ENCODE peak calls at places on chromosomes 1 and 21, in ten cellular contexts. Q is fibroblast of lung, C is cardiac muscle cell, E is body of pancreas, G is upper lobe of right lung, J is tibial nerve, U is BE2C, N is IMR-90, F is brain microvascular endothelial cell, V is esophagus muscularis mucosa. R is an unnamed sample.

GRCh38 chr1:166905930-166906329 is 29.9 kb upstream of the TADA1 start:
- DNase-seq in Q (peak), C (peak), E (no peak), G (no peak), J (no peak), U (no peak), N (peak), F (peak), V (no peak), R (no peak)

GRCh38 chr1:7991504-7992440 is 30.3 kb downstream of the PARK7 start:
- DNase-seq in Q (no peak), C (no peak), E (no peak), G (no peak), J (no peak), U (no peak), N (peak), F (no peak), V (no peak), R (no peak)

GRCh38 chr1:183567584-183567983 is 22.7 kb downstream of the NCF2 start:
- DNase-seq in Q (peak), C (peak), E (peak), G (peak), J (no peak), U (no peak), N (peak), F (no peak), V (no peak), R (no peak)

GRCh38 chr1:42319871-42320484 is 15.1 kb downstream of the FOXJ3 start:
- DNase-seq in Q (no peak), C (no peak), E (no peak), G (no peak), J (no peak), U (no peak), N (no peak), F (no peak), V (no peak), R (no peak)

GRCh38 chr1:220235462-220235861 is 36.8 kb downstream of the RAB3GAP2 start:
- DNase-seq in Q (no peak), C (no peak), E (no peak), G (no peak), J (no peak), U (no peak), N (peak), F (no peak), V (no peak), R (no peak)

GRCh38 chr21:36504067-36505058 is 24.4 kb upstream of the CLDN14 start:
- DNase-seq in Q (peak), C (peak), E (peak), G (no peak), J (no peak), U (peak), N (peak), F (peak), V (no peak), R (no peak)

GRCh38 chr1:178541829-178542553 is 29.1 kb downstream of the TEX35 start:
- DNase-seq in Q (peak), C (peak), E (peak), G (peak), J (no peak), U (peak), N (no peak), F (no peak), V (no peak), R (no peak)

GRCh38 chr1:213693864-213694263 is 293.9 kb upstream of the PROX1 start:
- DNase-seq in Q (no peak), C (no peak), E (no peak), G (no peak), J (no peak), U (peak), N (no peak), F (no peak), V (no peak), R (no peak)

GRCh38 chr1:115056395-115056798 is 26.8 kb downstream of the TSHB start:
- DNase-seq in Q (peak), C (peak), E (no peak), G (no peak), J (no peak), U (no peak), N (peak), F (peak), V (no peak), R (no peak)

GRCh38 chr1:145708063-145708462 is 895 bp upstream of the PDZK1 start:
- DNase-seq in Q (peak), C (no peak), E (no peak), G (no peak), J (no peak), U (no peak), N (peak), F (no peak), V (no peak), R (no peak)

GRCh38 chr1:212525479-212526110 is 83.0 kb upstream of the ATF3 start:
- DNase-seq in Q (peak), C (no peak), E (no peak), G (no peak), J (no peak), U (no peak), N (peak), F (peak), V (no peak), R (no peak)

GRCh38 chr1:17676387-17677060 is 78.6 kb upstream of the ACTL8 start:
- DNase-seq in Q (no peak), C (no peak), E (no peak), G (no peak), J (no peak), U (no peak), N (no peak), F (no peak), V (no peak), R (no peak)

GRCh38 chr1:10251325-10252103 is 41.1 kb downstream of the KIF1B start:
- DNase-seq in Q (peak), C (peak), E (no peak), G (no peak), J (no peak), U (no peak), N (peak), F (peak), V (no peak), R (no peak)

GRCh38 chr1:10250663-10251062 is 40.3 kb downstream of the KIF1B start:
- DNase-seq in Q (no peak), C (no peak), E (no peak), G (no peak), J (no peak), U (no peak), N (no peak), F (no peak), V (no peak), R (no peak)

GRCh38 chr1:10253149-10253548 is 42.8 kb downstream of the KIF1B start:
- DNase-seq in Q (no peak), C (no peak), E (no peak), G (no peak), J (no peak), U (no peak), N (no peak), F (no peak), V (no peak), R (no peak)

GRCh38 chr1:10253755-10254154 is 43.4 kb downstream of the KIF1B start:
- DNase-seq in Q (peak), C (peak), E (peak), G (no peak), J (no peak), U (no peak), N (peak), F (peak), V (no peak), R (peak)

DNA sequence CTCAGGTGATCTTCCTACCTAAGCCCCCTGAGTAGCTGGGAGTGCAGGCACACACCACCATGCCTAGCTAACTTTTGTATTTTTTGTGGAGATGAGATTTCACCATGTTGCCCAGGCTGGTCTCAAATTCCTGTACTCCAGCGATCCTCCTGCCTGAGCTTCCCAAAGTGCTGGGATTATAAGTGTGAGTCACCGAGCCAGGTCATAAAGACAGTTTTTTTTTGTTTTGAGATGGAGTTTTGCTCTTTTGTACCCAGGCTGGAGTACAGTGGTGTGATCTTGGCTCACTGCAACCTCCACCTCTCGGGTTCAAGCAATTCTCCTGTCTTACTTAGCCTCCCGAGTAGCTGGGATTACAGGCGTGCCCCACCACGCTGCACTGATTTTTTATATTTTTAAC is 42.1 kb downstream of the KIF1B start:
- DNase-seq in Q (peak), C (peak), E (no peak), G (no peak), J (no peak), U (no peak), N (peak), F (peak), V (no peak), R (no peak)
- H3K4me3 ChIP-seq in Q (no peak), C (no peak), E (no peak), G (no peak), J (no peak), U (no peak), N (no peak), F (no peak), V (no peak), R (no peak)

GRCh38 chr1:37559080-37559479 is 2.3 kb downstream of the DNALI1 start:
- DNase-seq in Q (no peak), C (no peak), E (no peak), G (no peak), J (no peak), U (no peak), N (no peak), F (no peak), V (no peak), R (no peak)

GRCh38 chr1:37561096-37561793 is 4.5 kb downstream of the DNALI1 start:
- DNase-seq in Q (no peak), C (no peak), E (no peak), G (no peak), J (no peak), U (no peak), N (no peak), F (no peak), V (no peak), R (no peak)

GRCh38 chr1:37558411-37558810 is 1.7 kb downstream of the DNALI1 start:
- DNase-seq in Q (no peak), C (no peak), E (no peak), G (no peak), J (no peak), U (no peak), N (no peak), F (no peak), V (no peak), R (no peak)

GRCh38 chr1:37562984-37563383 is 6.2 kb downstream of the DNALI1 start:
- DNase-seq in Q (no peak), C (no peak), E (no peak), G (no peak), J (no peak), U (no peak), N (no peak), F (no peak), V (no peak), R (no peak)

DNA sequence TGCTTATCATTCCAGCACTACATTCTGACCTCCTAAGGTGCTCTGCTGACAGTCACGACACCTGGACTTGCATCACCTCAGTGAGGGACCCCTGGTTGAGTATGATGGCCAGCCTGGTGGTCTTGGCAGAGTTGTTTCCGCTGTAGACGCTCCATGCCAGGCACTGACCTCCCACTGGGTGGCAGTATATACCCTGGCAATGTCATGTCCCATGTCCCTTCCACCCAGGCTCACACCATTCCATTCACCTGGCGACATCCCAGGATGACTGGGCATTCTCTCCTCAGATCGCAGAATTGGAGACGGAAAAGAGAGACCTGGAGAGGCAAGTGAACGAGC is 5.0 kb downstream of the DNALI1 start:
- DNase-seq in Q (peak), C (peak), E (no peak), G (no peak), J (no peak), U (peak), N (peak), F (peak), V (no peak), R (no peak)
- TF ChIP-seq CTCF in Q (peak), C (peak), E (peak), G (peak), J (no peak), U (peak), N (peak), F (peak), V (peak), R (peak)

GRCh38 chr1:156419863-156420208 is 50.8 kb downstream of the RHBG start:
- DNase-seq in Q (no peak), C (no peak), E (no peak), G (no peak), J (no peak), U (peak), N (no peak), F (no peak), V (no peak), R (no peak)
- H3K4me3 ChIP-seq in Q (no peak), C (no peak), E (no peak), G (peak), J (no peak), U (no peak), N (no peak), F (no peak), V (peak), R (no peak)

GRCh38 chr1:208110296-208110695 is 133.9 kb downstream of the PLXNA2 start:
- DNase-seq in Q (no peak), C (no peak), E (no peak), G (no peak), J (no peak), U (no peak), N (no peak), F (no peak), V (no peak), R (no peak)

GRCh38 chr1:208111646-208112200 is 132.5 kb downstream of the PLXNA2 start:
- DNase-seq in Q (no peak), C (no peak), E (no peak), G (no peak), J (no peak), U (no peak), N (no peak), F (no peak), V (no peak), R (no peak)

GRCh38 chr1:208112380-208112779 is 131.8 kb downstream of the PLXNA2 start:
- DNase-seq in Q (no peak), C (no peak), E (no peak), G (no peak), J (no peak), U (no peak), N (no peak), F (no peak), V (no peak), R (no peak)

GRCh38 chr1:208115924-208116614 is 128.1 kb downstream of the PLXNA2 start:
- DNase-seq in Q (no peak), C (no peak), E (no peak), G (no peak), J (no peak), U (no peak), N (no peak), F (no peak), V (no peak), R (no peak)

DNA sequence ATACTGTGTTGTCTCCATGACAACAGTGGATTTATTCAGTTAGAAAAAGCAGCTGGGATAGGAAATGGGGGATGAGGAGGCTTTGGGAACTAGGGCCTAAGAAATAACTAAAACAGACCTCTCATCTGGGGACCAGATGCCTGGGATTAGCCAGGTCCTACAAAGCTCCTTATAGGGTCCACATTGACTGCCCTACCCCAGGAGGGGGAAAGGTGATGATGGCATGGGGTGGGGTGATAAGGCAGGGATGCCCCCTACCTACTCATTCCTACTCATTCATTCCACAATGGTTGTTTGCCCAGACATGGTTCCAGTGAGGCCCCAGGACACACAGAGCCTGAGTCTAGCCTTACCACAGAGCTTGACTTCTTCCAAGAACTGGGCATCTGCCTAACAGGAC is 131.1 kb downstream of the PLXNA2 start:
- DNase-seq in Q (no peak), C (no peak), E (no peak), G (no peak), J (no peak), U (no peak), N (no peak), F (no peak), V (no peak), R (no peak)
- TF ChIP-seq CTCF in Q (no peak), C (no peak), E (no peak), G (no peak), J (no peak), U (no peak), N (no peak), F (no peak), V (no peak), R (no peak)

GRCh38 chr1:244552336-244552735 is 91.3 kb downstream of the CATSPERE start:
- DNase-seq in Q (no peak), C (no peak), E (no peak), G (no peak), J (no peak), U (no peak), N (no peak), F (no peak), V (no peak), R (no peak)
- H3K4me3 ChIP-seq in Q (no peak), C (no peak), E (no peak), G (no peak), J (no peak), U (no peak), N (no peak), F (no peak), V (no peak), R (no peak)

GRCh38 chr1:217389895-217390294 is 241.0 kb downstream of the GPATCH2 start:
- DNase-seq in Q (no peak), C (no peak), E (no peak), G (no peak), J (no peak), U (no peak), N (no peak), F (no peak), V (no peak), R (no peak)

DNA sequence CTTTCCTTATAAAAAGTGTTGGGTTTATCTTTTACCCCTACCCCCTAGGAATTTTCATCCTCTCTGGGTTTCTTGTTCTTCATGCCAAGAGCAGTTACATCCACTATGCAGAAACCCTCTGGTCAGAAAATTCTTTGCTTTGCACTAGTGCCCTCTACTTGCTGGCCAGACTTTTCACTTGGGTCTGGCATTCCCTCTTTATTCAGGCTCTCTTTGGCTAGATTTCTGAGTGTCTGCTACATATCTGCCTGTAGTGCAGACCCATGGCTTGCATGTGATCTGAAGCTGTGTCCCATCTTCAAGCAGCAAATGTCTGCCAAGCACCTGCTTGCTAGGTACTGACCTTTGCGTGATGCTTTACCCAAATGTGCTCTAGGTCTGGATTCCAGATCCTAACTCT is 237.0 kb downstream of the GPATCH2 start:
- DNase-seq in Q (no peak), C (peak), E (no peak), G (no peak), J (no peak), U (no peak), N (no peak), F (no peak), V (peak), R (no peak)
- TF ChIP-seq CTCF in Q (peak), C (no peak), E (no peak), G (no peak), J (no peak), U (peak), N (no peak), F (peak), V (peak), R (no peak)

GRCh38 chr1:152035406-152036315 is 1.1 kb downstream of the S100A11 start:
- DNase-seq in Q (peak), C (peak), E (no peak), G (no peak), J (no peak), U (no peak), N (no peak), F (no peak), V (no peak), R (no peak)

GRCh38 chr1:152034324-152034653 is 2.5 kb downstream of the S100A11 start:
- DNase-seq in Q (no peak), C (no peak), E (peak), G (no peak), J (no peak), U (no peak), N (no peak), F (no peak), V (no peak), R (no peak)

GRCh38 chr1:152034654-152035405 is 2.0 kb downstream of the S100A11 start:
- DNase-seq in Q (peak), C (peak), E (peak), G (no peak), J (no peak), U (peak), N (peak), F (peak), V (no peak), R (peak)

GRCh38 chr1:152037920-152038658 is 1.3 kb upstream of the S100A11 start:
- DNase-seq in Q (no peak), C (peak), E (no peak), G (no peak), J (no peak), U (no peak), N (no peak), F (no peak), V (no peak), R (no peak)

DNA sequence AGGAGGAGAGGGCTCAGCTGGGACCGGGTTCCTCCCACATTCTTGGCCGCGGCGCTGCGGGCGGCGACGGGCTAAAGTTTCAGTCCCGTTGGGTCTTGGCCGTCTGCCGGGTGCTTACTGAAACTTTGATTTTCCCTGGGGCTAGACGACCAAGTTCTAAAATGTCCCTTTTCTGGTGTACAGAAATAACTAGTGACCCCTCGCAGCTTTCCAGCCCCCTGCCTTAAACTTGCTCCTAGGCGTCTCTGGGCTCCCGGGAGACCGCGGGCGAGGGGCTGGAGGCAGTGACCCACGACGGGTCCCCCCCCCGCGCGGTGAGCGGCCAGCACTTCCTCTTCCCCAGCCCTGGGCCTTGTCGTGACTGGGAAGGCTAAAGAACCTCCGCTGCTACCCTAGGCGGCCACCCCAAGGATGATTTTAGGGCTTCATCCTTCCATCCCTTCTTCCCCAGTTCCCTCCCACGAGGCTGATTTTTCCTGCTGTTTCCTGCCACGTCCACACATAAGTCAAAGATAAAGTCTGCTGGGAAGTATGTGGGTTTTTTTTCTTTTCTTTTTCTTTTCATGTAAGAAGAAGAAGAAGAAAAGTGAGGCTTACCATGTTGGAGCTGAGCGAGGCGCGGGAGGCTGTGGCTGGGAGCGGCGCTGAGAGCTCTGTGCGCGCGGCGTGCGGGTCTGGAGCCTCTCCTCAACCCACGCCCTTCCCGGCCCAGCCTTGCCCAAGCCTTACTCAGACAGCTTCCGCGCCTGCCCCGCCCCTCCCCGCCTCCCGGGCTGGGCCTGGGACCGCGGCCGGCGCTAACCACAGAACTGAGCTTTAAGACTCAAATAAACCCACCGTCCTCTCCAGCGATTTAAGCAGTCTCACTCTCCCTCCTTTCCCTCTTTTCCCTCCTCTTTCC is at the start of gene S100A11:
- DNase-seq in Q (peak), C (peak), E (peak), G (peak), J (peak), U (peak), N (peak), F (peak), V (peak), R (no peak)
- H3K4me3 ChIP-seq in Q (peak), C (peak), E (peak), G (peak), J (peak), U (peak), N (peak), F (peak), V (peak), R (peak)

R was measured in HFF-Myc.